ENCODE peak calls at places on chromosomes 6 and 20, in five cellular contexts. One of them, this sample, is unnamed.

GRCh38 chr6:169024047-169024660 is 229.5 kb downstream of the THBS2 start:
- DNase-seq in fibroblast of lung: no peak
- DNase-seq in HepG2: no peak
- DNase-seq in endothelial cell of umbilical vein: no peak
- DNase-seq in pancreas: no peak
- DNase-seq in this sample: no peak

GRCh38 chr20:58521763-58522162 is 6.6 kb upstream of the APCDD1L start:
- DNase-seq in fibroblast of lung: no peak
- DNase-seq in HepG2: no peak
- DNase-seq in endothelial cell of umbilical vein: no peak
- DNase-seq in pancreas: no peak
- DNase-seq in this sample: no peak

GRCh38 chr6:17455919-17456318 is 62.5 kb downstream of the CAP2 start:
- DNase-seq in fibroblast of lung: no peak
- DNase-seq in HepG2: no peak
- DNase-seq in endothelial cell of umbilical vein: no peak
- DNase-seq in pancreas: no peak
- DNase-seq in this sample: no peak

GRCh38 chr6:1949533-1949932 is 295.9 kb downstream of the GMDS start:
- DNase-seq in fibroblast of lung: peak
- DNase-seq in HepG2: peak
- DNase-seq in endothelial cell of umbilical vein: no peak
- DNase-seq in pancreas: no peak
- DNase-seq in this sample: peak

GRCh38 chr20:47124235-47124717 is 229.6 kb downstream of the EYA2 start:
- DNase-seq in fibroblast of lung: peak
- DNase-seq in HepG2: no peak
- DNase-seq in endothelial cell of umbilical vein: no peak
- DNase-seq in pancreas: no peak
- DNase-seq in this sample: no peak

GRCh38 chr6:161486326-161486725 is 212.5 kb upstream of the AGPAT4 start:
- DNase-seq in fibroblast of lung: peak
- DNase-seq in HepG2: no peak
- DNase-seq in endothelial cell of umbilical vein: peak
- DNase-seq in pancreas: no peak
- DNase-seq in this sample: no peak

GRCh38 chr6:139977887-139978332 is 603.5 kb upstream of the CITED2 start:
- DNase-seq in fibroblast of lung: peak
- DNase-seq in HepG2: peak
- DNase-seq in endothelial cell of umbilical vein: peak
- DNase-seq in pancreas: no peak
- DNase-seq in this sample: peak

GRCh38 chr20:16975682-16976081 is 227.5 kb downstream of the OTOR start:
- DNase-seq in fibroblast of lung: no peak
- DNase-seq in HepG2: no peak
- DNase-seq in endothelial cell of umbilical vein: no peak
- DNase-seq in pancreas: peak
- DNase-seq in this sample: no peak

GRCh38 chr6:154648776-154649175 is 84.4 kb upstream of the SCAF8 start:
- DNase-seq in fibroblast of lung: no peak
- DNase-seq in HepG2: no peak
- DNase-seq in endothelial cell of umbilical vein: peak
- DNase-seq in pancreas: no peak
- DNase-seq in this sample: no peak

GRCh38 chr20:38260378-38261053 is at the start of gene KIAA1755:
- DNase-seq in fibroblast of lung: no peak
- DNase-seq in HepG2: peak
- DNase-seq in endothelial cell of umbilical vein: no peak
- DNase-seq in pancreas: no peak
- DNase-seq in this sample: no peak

GRCh38 chr20:33093582-33093981 is 14.1 kb downstream of the BPIFB4 start:
- DNase-seq in fibroblast of lung: no peak
- DNase-seq in HepG2: no peak
- DNase-seq in endothelial cell of umbilical vein: no peak
- DNase-seq in pancreas: no peak
- DNase-seq in this sample: no peak

GRCh38 chr6:96939019-96939805 is 14.7 kb downstream of the KLHL32 start:
- DNase-seq in fibroblast of lung: peak
- DNase-seq in HepG2: no peak
- DNase-seq in endothelial cell of umbilical vein: peak
- DNase-seq in pancreas: no peak
- DNase-seq in this sample: peak

GRCh38 chr20:34110025-34111013 is 1.7 kb downstream of the EIF2S2 start:
- DNase-seq in fibroblast of lung: peak
- DNase-seq in HepG2: peak
- DNase-seq in endothelial cell of umbilical vein: peak
- DNase-seq in pancreas: no peak
- DNase-seq in this sample: peak

GRCh38 chr6:116424001-116424400 is 37.2 kb upstream of the CALHM6 start:
- DNase-seq in fibroblast of lung: no peak
- DNase-seq in HepG2: no peak
- DNase-seq in endothelial cell of umbilical vein: no peak
- DNase-seq in pancreas: no peak
- DNase-seq in this sample: no peak

GRCh38 chr20:47276856-47277541 is 79.5 kb downstream of the ZMYND8 start:
- DNase-seq in fibroblast of lung: peak
- DNase-seq in HepG2: no peak
- DNase-seq in endothelial cell of umbilical vein: peak
- DNase-seq in pancreas: no peak
- DNase-seq in this sample: peak

GRCh38 chr20:50019466-50020256 is 36.9 kb downstream of the SNAI1 start:
- DNase-seq in fibroblast of lung: no peak
- DNase-seq in HepG2: no peak
- DNase-seq in endothelial cell of umbilical vein: no peak
- DNase-seq in pancreas: peak
- DNase-seq in this sample: no peak

GRCh38 chr6:2028457-2029038 is 216.9 kb downstream of the GMDS start:
- DNase-seq in fibroblast of lung: no peak
- DNase-seq in HepG2: no peak
- DNase-seq in endothelial cell of umbilical vein: peak
- DNase-seq in pancreas: no peak
- DNase-seq in this sample: no peak

GRCh38 chr20:17752452-17752851 is 52.7 kb downstream of the BANF2 start:
- DNase-seq in fibroblast of lung: no peak
- DNase-seq in HepG2: no peak
- DNase-seq in endothelial cell of umbilical vein: no peak
- DNase-seq in pancreas: no peak
- DNase-seq in this sample: no peak

GRCh38 chr20:58131111-58131510 is 97.3 kb downstream of the ANKRD60 start:
- DNase-seq in fibroblast of lung: peak
- DNase-seq in HepG2: no peak
- DNase-seq in endothelial cell of umbilical vein: no peak
- DNase-seq in pancreas: no peak
- DNase-seq in this sample: no peak

GRCh38 chr6:134979142-134979541 is 29.2 kb upstream of the ALDH8A1 start:
- DNase-seq in fibroblast of lung: no peak
- DNase-seq in HepG2: no peak
- DNase-seq in endothelial cell of umbilical vein: no peak
- DNase-seq in pancreas: no peak
- DNase-seq in this sample: no peak

GRCh38 chr6:17758113-17758512 is 51.4 kb upstream of the NUP153 start:
- DNase-seq in fibroblast of lung: no peak
- DNase-seq in HepG2: no peak
- DNase-seq in endothelial cell of umbilical vein: no peak
- DNase-seq in pancreas: no peak
- DNase-seq in this sample: no peak

GRCh38 chr20:10910535-10911239 is 236.9 kb upstream of the JAG1 start:
- DNase-seq in fibroblast of lung: peak
- DNase-seq in HepG2: no peak
- DNase-seq in endothelial cell of umbilical vein: peak
- DNase-seq in pancreas: no peak
- DNase-seq in this sample: no peak

GRCh38 chr20:57656821-57657536 is 36.8 kb upstream of the ZBP1 start:
- DNase-seq in fibroblast of lung: no peak
- DNase-seq in HepG2: no peak
- DNase-seq in endothelial cell of umbilical vein: no peak
- DNase-seq in pancreas: no peak
- DNase-seq in this sample: no peak

GRCh38 chr20:62588458-62589149 is 53.7 kb upstream of the SLCO4A1 start:
- DNase-seq in fibroblast of lung: no peak
- DNase-seq in HepG2: no peak
- DNase-seq in endothelial cell of umbilical vein: peak
- DNase-seq in pancreas: no peak
- DNase-seq in this sample: no peak

GRCh38 chr6:35428421-35429149 is 23.6 kb upstream of the FANCE start:
- DNase-seq in fibroblast of lung: peak
- DNase-seq in HepG2: peak
- DNase-seq in endothelial cell of umbilical vein: peak
- DNase-seq in pancreas: no peak
- DNase-seq in this sample: no peak

GRCh38 chr6:99467509-99468106 is 42.5 kb upstream of the PNISR start:
- DNase-seq in fibroblast of lung: peak
- DNase-seq in HepG2: peak
- DNase-seq in endothelial cell of umbilical vein: peak
- DNase-seq in pancreas: no peak
- DNase-seq in this sample: peak

GRCh38 chr6:10613077-10613476 is 81.3 kb downstream of the C6orf52 start:
- DNase-seq in fibroblast of lung: peak
- DNase-seq in HepG2: peak
- DNase-seq in endothelial cell of umbilical vein: no peak
- DNase-seq in pancreas: no peak
- DNase-seq in this sample: no peak

GRCh38 chr20:61608275-61609085 is 356.4 kb downstream of the CDH4 start:
- DNase-seq in fibroblast of lung: peak
- DNase-seq in HepG2: peak
- DNase-seq in endothelial cell of umbilical vein: no peak
- DNase-seq in pancreas: no peak
- DNase-seq in this sample: peak

DNA sequence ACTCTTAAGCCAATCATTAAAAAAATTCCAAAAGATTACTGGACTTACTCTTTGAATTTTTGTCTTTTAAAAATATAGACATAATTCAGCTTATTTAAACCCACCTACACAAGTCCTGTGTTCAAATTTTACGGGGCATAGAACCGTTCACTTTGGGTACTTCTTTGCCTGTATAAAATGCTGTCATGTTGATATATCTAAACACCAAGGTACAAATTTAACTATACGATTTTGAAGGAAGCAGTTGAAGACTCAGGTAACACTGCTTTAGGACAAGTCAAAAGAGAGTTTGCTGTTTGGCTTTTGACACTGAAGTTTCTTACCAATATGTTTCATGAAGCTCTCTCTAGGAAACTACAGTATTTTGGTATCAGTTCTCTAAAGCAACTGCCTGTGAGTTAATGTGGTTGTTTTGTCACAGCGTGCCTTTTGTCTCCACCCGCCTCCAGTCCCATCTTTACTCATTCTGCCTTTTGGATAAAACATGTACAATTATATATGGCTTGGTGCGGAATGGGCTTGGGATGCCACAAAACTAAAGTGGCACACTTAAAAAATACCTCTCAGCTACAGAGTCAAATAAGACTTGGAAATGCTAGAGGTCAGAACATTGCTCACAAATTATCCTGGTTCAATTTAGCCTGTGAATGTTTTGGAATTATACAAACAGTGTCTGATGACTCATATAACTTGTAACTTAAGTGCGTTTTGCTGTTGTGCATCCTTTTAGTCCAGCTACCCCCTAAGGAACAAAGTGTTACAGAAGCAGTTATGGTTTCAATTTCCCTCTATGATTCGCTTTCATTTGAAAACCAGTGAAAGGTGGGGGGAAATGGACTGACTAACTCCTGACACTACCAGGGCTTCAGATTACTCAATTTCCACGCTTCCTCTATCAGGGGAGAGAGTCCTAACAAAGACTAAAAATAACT is 38.7 kb downstream of the RGS17 start:
- DNase-seq in fibroblast of lung: peak
- DNase-seq in HepG2: no peak
- DNase-seq in endothelial cell of umbilical vein: peak
- DNase-seq in pancreas: no peak
- DNase-seq in this sample: peak
- H3K4me3 ChIP-seq in fibroblast of lung: no peak
- H3K4me3 ChIP-seq in HepG2: no peak
- H3K4me3 ChIP-seq in endothelial cell of umbilical vein: peak
- H3K4me3 ChIP-seq in pancreas: no peak
- H3K4me3 ChIP-seq in this sample: peak

GRCh38 chr6:106527111-106527510 is 102.2 kb downstream of the RTN4IP1 start:
- DNase-seq in fibroblast of lung: no peak
- DNase-seq in HepG2: no peak
- DNase-seq in endothelial cell of umbilical vein: no peak
- DNase-seq in pancreas: no peak
- DNase-seq in this sample: no peak

GRCh38 chr6:106525885-106526280 is 103.4 kb downstream of the RTN4IP1 start:
- DNase-seq in fibroblast of lung: no peak
- DNase-seq in HepG2: no peak
- DNase-seq in endothelial cell of umbilical vein: no peak
- DNase-seq in pancreas: no peak
- DNase-seq in this sample: no peak

GRCh38 chr6:106527979-106528378 is 101.3 kb downstream of the RTN4IP1 start:
- DNase-seq in fibroblast of lung: peak
- DNase-seq in HepG2: no peak
- DNase-seq in endothelial cell of umbilical vein: peak
- DNase-seq in pancreas: no peak
- DNase-seq in this sample: peak

GRCh38 chr6:106522557-106522956 is 106.7 kb downstream of the RTN4IP1 start:
- DNase-seq in fibroblast of lung: no peak
- DNase-seq in HepG2: no peak
- DNase-seq in endothelial cell of umbilical vein: no peak
- DNase-seq in pancreas: no peak
- DNase-seq in this sample: no peak

GRCh38 chr6:106525111-106525884 is 104.0 kb downstream of the RTN4IP1 start:
- DNase-seq in fibroblast of lung: no peak
- DNase-seq in HepG2: no peak
- DNase-seq in endothelial cell of umbilical vein: peak
- DNase-seq in pancreas: no peak
- DNase-seq in this sample: peak
- H3K4me3 ChIP-seq in fibroblast of lung: no peak
- H3K4me3 ChIP-seq in HepG2: no peak
- H3K4me3 ChIP-seq in endothelial cell of umbilical vein: peak
- H3K4me3 ChIP-seq in pancreas: no peak
- H3K4me3 ChIP-seq in this sample: peak

DNA sequence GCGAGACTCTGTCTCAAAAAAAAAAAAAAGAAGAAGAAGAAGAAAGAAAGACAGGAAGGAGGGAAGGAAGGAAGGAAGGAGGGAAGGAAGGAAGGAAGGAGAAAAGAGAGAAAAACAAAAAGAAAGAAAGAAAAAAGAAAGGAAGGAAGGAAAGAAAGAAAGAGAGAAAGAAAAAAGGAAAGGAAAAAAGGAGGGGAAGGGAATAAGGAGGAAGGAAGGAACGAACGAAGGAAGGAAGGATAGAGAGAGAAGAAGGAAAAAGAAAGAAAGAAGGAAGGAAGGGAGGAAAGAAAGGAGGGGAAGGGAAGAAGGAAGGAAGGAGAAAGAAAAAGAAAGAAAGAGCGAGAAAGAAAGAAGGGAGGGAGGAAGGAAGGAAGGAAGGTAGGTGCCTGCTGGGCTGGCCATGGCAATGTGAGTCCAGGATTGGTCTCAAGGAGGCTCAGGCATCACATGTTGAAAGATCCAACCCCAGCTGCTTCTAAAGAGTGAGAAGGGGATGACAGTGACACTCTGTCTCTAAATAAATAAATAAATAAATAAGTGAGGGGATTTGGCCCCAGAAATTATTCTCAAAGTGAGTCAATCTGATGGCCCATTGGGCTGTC is 24.3 kb upstream of the SRSF6 start:
- DNase-seq in fibroblast of lung: no peak
- DNase-seq in HepG2: no peak
- DNase-seq in endothelial cell of umbilical vein: no peak
- DNase-seq in pancreas: no peak
- DNase-seq in this sample: no peak
- H3K4me3 ChIP-seq in fibroblast of lung: no peak
- H3K4me3 ChIP-seq in HepG2: no peak
- H3K4me3 ChIP-seq in endothelial cell of umbilical vein: no peak
- H3K4me3 ChIP-seq in pancreas: no peak
- H3K4me3 ChIP-seq in this sample: no peak

GRCh38 chr6:43887340-43887858 is 117.4 kb downstream of the VEGFA start:
- DNase-seq in fibroblast of lung: no peak
- DNase-seq in HepG2: no peak
- DNase-seq in endothelial cell of umbilical vein: no peak
- DNase-seq in pancreas: no peak
- DNase-seq in this sample: peak
- H3K4me3 ChIP-seq in fibroblast of lung: no peak
- H3K4me3 ChIP-seq in HepG2: no peak
- H3K4me3 ChIP-seq in endothelial cell of umbilical vein: no peak
- H3K4me3 ChIP-seq in pancreas: no peak
- H3K4me3 ChIP-seq in this sample: no peak

This sample was measured in fibroblast of villous mesenchyme.